ENCODE peak calls at places on chromosomes 6 and 20, in nine cellular contexts. U is endothelial cell, F is germinal center, T is HFFc6, I is breast epithelium, D is endothelial cell of umbilical vein, G is Right ventricle myocardium inferior, S is amniotic stem cell, N is NCI-H345. V is an unnamed sample.

GRCh38 chr6:7909323-7910276 is 988 bp downstream of the TXNDC5 start:
- DNase-seq in S (no peak), G (peak), N (peak), I (no peak), T (peak), D (peak), U (peak), F (peak), V (no peak)

GRCh38 chr6:165969184-165969583 is 198.5 kb downstream of the TBXT start:
- DNase-seq in I (no peak), F (no peak), D (no peak), U (no peak), T (no peak), G (no peak), N (no peak), S (no peak), V (no peak)

GRCh38 chr20:12345978-12346377 is 428.3 kb downstream of the BTBD3 start:
- DNase-seq in G (no peak), I (no peak), N (no peak), U (no peak), S (no peak), F (no peak), D (no peak), T (no peak), V (no peak)

GRCh38 chr20:3758566-3758965 is 9.0 kb downstream of the ADISSP start:
- DNase-seq in F (no peak), I (no peak), S (no peak), N (no peak), U (no peak), T (no peak), D (no peak), G (peak), V (no peak)

GRCh38 chr20:51886341-51886740 is 84.0 kb upstream of the SALL4 start:
- DNase-seq in U (no peak), I (no peak), S (no peak), G (no peak), N (no peak), F (no peak), D (no peak), T (no peak), V (no peak)

GRCh38 chr6:23532227-23532626 is 593.8 kb upstream of the NRSN1 start:
- DNase-seq in S (no peak), D (no peak), F (no peak), I (no peak), G (no peak), U (no peak), N (no peak), T (no peak), V (no peak)

GRCh38 chr6:152404936-152405595 is 232.1 kb downstream of the SYNE1 start:
- DNase-seq in S (no peak), F (no peak), U (no peak), D (no peak), T (no peak), I (no peak), G (no peak), N (no peak), V (no peak)

GRCh38 chr6:30411515-30412207 is 66.7 kb downstream of the RPP21 start:
- DNase-seq in N (peak), S (no peak), I (no peak), G (no peak), F (no peak), U (peak), D (peak), T (peak), V (peak)

GRCh38 chr6:84764332-84765049 is at the start of gene TBX18:
- DNase-seq in I (peak), U (peak), T (peak), G (peak), F (peak), D (peak), S (peak), N (no peak), V (peak)

GRCh38 chr6:6688283-6688682 is 99.8 kb downstream of the LY86 start:
- DNase-seq in D (peak), G (no peak), N (peak), I (no peak), T (no peak), U (no peak), F (no peak), S (no peak), V (no peak)

GRCh38 chr6:108968325-108968724 is 120.1 kb downstream of the ARMC2 start:
- DNase-seq in F (no peak), T (no peak), D (no peak), U (peak), S (no peak), N (no peak), I (no peak), G (no peak), V (no peak)

GRCh38 chr6:3618300-3619041 is 133.0 kb downstream of the PXDC1 start:
- DNase-seq in U (no peak), I (no peak), N (no peak), D (no peak), F (no peak), T (no peak), S (no peak), G (no peak), V (no peak)

V was measured in fibroblast of the conjunctiva.